ENCODE peak calls at places on chromosomes 5 and 9, in nine cellular contexts. One of them, this sample, is unnamed.

GRCh38 chr5:126015244-126016054 is 407.8 kb upstream of the GRAMD2B start:
- DNase-seq in kidney epithelial cell: peak; percentile 34
- DNase-seq in AG04450: no peak
- DNase-seq in K562: no peak
- DNase-seq in astrocyte: peak; percentile 93
- DNase-seq in fibroblast of lung: peak; percentile 42
- DNase-seq in CD8-positive, alpha-beta T cell: no peak
- DNase-seq in dorsolateral prefrontal cortex: no peak
- DNase-seq in neural progenitor cell: no peak
- DNase-seq in this sample: peak; percentile 54

GRCh38 chr9:81394816-81395215 is 294.5 kb downstream of the TLE1 start:
- DNase-seq in CD8-positive, alpha-beta T cell: no peak
- DNase-seq in neural progenitor cell: no peak
- DNase-seq in dorsolateral prefrontal cortex: no peak
- DNase-seq in AG04450: no peak
- DNase-seq in kidney epithelial cell: no peak
- DNase-seq in K562: no peak
- DNase-seq in astrocyte: no peak
- DNase-seq in fibroblast of lung: peak; percentile 65
- DNase-seq in this sample: no peak

GRCh38 chr5:116530276-116530675 is 44.3 kb downstream of the SEMA6A start:
- DNase-seq in fibroblast of lung: no peak
- DNase-seq in neural progenitor cell: no peak
- DNase-seq in astrocyte: no peak
- DNase-seq in AG04450: no peak
- DNase-seq in CD8-positive, alpha-beta T cell: no peak
- DNase-seq in K562: no peak
- DNase-seq in kidney epithelial cell: no peak
- DNase-seq in dorsolateral prefrontal cortex: no peak
- DNase-seq in this sample: no peak

GRCh38 chr5:169089343-169089742 is 211.6 kb downstream of the SLIT3 start:
- DNase-seq in neural progenitor cell: no peak
- DNase-seq in astrocyte: no peak
- DNase-seq in K562: no peak
- DNase-seq in dorsolateral prefrontal cortex: no peak
- DNase-seq in kidney epithelial cell: no peak
- DNase-seq in fibroblast of lung: no peak
- DNase-seq in CD8-positive, alpha-beta T cell: no peak
- DNase-seq in AG04450: no peak
- DNase-seq in this sample: no peak

GRCh38 chr9:84851935-84852585 is 182.5 kb downstream of the NTRK2 start:
- DNase-seq in dorsolateral prefrontal cortex: peak; percentile 47
- DNase-seq in astrocyte: peak; percentile 96
- DNase-seq in fibroblast of lung: peak; percentile 68
- DNase-seq in neural progenitor cell: peak; percentile 87
- DNase-seq in kidney epithelial cell: peak; percentile 89
- DNase-seq in K562: no peak
- DNase-seq in CD8-positive, alpha-beta T cell: no peak
- DNase-seq in AG04450: no peak
- DNase-seq in this sample: peak; percentile 94

GRCh38 chr5:173973614-173973969 is 15.4 kb upstream of the C5orf47 start:
- DNase-seq in dorsolateral prefrontal cortex: peak; percentile 46
- DNase-seq in kidney epithelial cell: no peak
- DNase-seq in K562: peak; percentile 66
- DNase-seq in fibroblast of lung: no peak
- DNase-seq in astrocyte: no peak
- DNase-seq in AG04450: no peak
- DNase-seq in CD8-positive, alpha-beta T cell: no peak
- DNase-seq in neural progenitor cell: peak; percentile 34
- DNase-seq in this sample: peak; percentile 65

GRCh38 chr5:30574761-30575160 is 618.7 kb upstream of the CDH6 start:
- DNase-seq in astrocyte: peak; percentile 23
- DNase-seq in CD8-positive, alpha-beta T cell: no peak
- DNase-seq in neural progenitor cell: no peak
- DNase-seq in kidney epithelial cell: no peak
- DNase-seq in fibroblast of lung: peak; percentile 11
- DNase-seq in K562: no peak
- DNase-seq in AG04450: no peak
- DNase-seq in dorsolateral prefrontal cortex: no peak
- DNase-seq in this sample: no peak

GRCh38 chr5:168879929-168880328 is 300.8 kb upstream of the PANK3 start:
- DNase-seq in AG04450: no peak
- DNase-seq in neural progenitor cell: no peak
- DNase-seq in dorsolateral prefrontal cortex: no peak
- DNase-seq in kidney epithelial cell: no peak
- DNase-seq in fibroblast of lung: no peak
- DNase-seq in CD8-positive, alpha-beta T cell: no peak
- DNase-seq in astrocyte: no peak
- DNase-seq in K562: no peak
- DNase-seq in this sample: no peak

GRCh38 chr5:132008961-132009680 is 2.3 kb downstream of the ACSL6 start:
- DNase-seq in astrocyte: no peak
- DNase-seq in dorsolateral prefrontal cortex: peak; percentile 74
- DNase-seq in CD8-positive, alpha-beta T cell: no peak
- DNase-seq in K562: peak; percentile 48
- DNase-seq in AG04450: no peak
- DNase-seq in neural progenitor cell: no peak
- DNase-seq in fibroblast of lung: no peak
- DNase-seq in kidney epithelial cell: no peak
- DNase-seq in this sample: no peak

GRCh38 chr9:90841615-90842014 is 40.0 kb downstream of the SYK start:
- DNase-seq in kidney epithelial cell: no peak
- DNase-seq in fibroblast of lung: no peak
- DNase-seq in dorsolateral prefrontal cortex: no peak
- DNase-seq in CD8-positive, alpha-beta T cell: no peak
- DNase-seq in AG04450: no peak
- DNase-seq in K562: no peak
- DNase-seq in neural progenitor cell: no peak
- DNase-seq in astrocyte: no peak
- DNase-seq in this sample: no peak

GRCh38 chr5:89313044-89313443 is 430.1 kb upstream of the MEF2C start:
- DNase-seq in dorsolateral prefrontal cortex: no peak
- DNase-seq in fibroblast of lung: peak; percentile 37
- DNase-seq in CD8-positive, alpha-beta T cell: no peak
- DNase-seq in K562: no peak
- DNase-seq in neural progenitor cell: no peak
- DNase-seq in astrocyte: peak; percentile 93
- DNase-seq in kidney epithelial cell: peak; percentile 85
- DNase-seq in AG04450: no peak
- DNase-seq in this sample: peak; percentile 13

GRCh38 chr9:127723450-127723849 is 7.6 kb downstream of the TTC16 start:
- DNase-seq in astrocyte: peak; percentile 78
- DNase-seq in K562: no peak
- DNase-seq in AG04450: peak; percentile 21
- DNase-seq in kidney epithelial cell: no peak
- DNase-seq in dorsolateral prefrontal cortex: no peak
- DNase-seq in neural progenitor cell: no peak
- DNase-seq in fibroblast of lung: peak; percentile 67
- DNase-seq in CD8-positive, alpha-beta T cell: no peak
- DNase-seq in this sample: no peak

GRCh38 chr5:107204413-107204812 is 466.3 kb downstream of the EFNA5 start:
- DNase-seq in AG04450: no peak
- DNase-seq in K562: no peak
- DNase-seq in neural progenitor cell: no peak
- DNase-seq in CD8-positive, alpha-beta T cell: no peak
- DNase-seq in dorsolateral prefrontal cortex: no peak
- DNase-seq in fibroblast of lung: no peak
- DNase-seq in kidney epithelial cell: no peak
- DNase-seq in astrocyte: no peak
- DNase-seq in this sample: no peak

GRCh38 chr9:34454571-34455065 is 3.8 kb downstream of the FAM219A start:
- DNase-seq in K562: no peak
- DNase-seq in CD8-positive, alpha-beta T cell: no peak
- DNase-seq in astrocyte: peak; percentile 18
- DNase-seq in neural progenitor cell: no peak
- DNase-seq in fibroblast of lung: peak; percentile 71
- DNase-seq in dorsolateral prefrontal cortex: no peak
- DNase-seq in AG04450: no peak
- DNase-seq in kidney epithelial cell: no peak
- DNase-seq in this sample: no peak

GRCh38 chr9:98502976-98503325 is 205.8 kb downstream of the GABBR2 start:
- DNase-seq in astrocyte: peak; percentile 32
- DNase-seq in neural progenitor cell: no peak
- DNase-seq in fibroblast of lung: peak; percentile 48
- DNase-seq in K562: no peak
- DNase-seq in dorsolateral prefrontal cortex: no peak
- DNase-seq in CD8-positive, alpha-beta T cell: no peak
- DNase-seq in kidney epithelial cell: no peak
- DNase-seq in AG04450: no peak
- DNase-seq in this sample: peak; percentile 66

GRCh38 chr9:114316605-114317230 is 6.2 kb upstream of the ORM1 start:
- DNase-seq in AG04450: no peak
- DNase-seq in astrocyte: peak; percentile 7
- DNase-seq in fibroblast of lung: no peak
- DNase-seq in K562: no peak
- DNase-seq in dorsolateral prefrontal cortex: no peak
- DNase-seq in CD8-positive, alpha-beta T cell: no peak
- DNase-seq in kidney epithelial cell: no peak
- DNase-seq in neural progenitor cell: peak; percentile 68
- DNase-seq in this sample: no peak

GRCh38 chr5:83785176-83785668 is 64.6 kb upstream of the HAPLN1 start:
- DNase-seq in fibroblast of lung: no peak
- DNase-seq in CD8-positive, alpha-beta T cell: no peak
- DNase-seq in astrocyte: no peak
- DNase-seq in kidney epithelial cell: no peak
- DNase-seq in dorsolateral prefrontal cortex: no peak
- DNase-seq in AG04450: no peak
- DNase-seq in K562: no peak
- DNase-seq in neural progenitor cell: peak; percentile 50
- DNase-seq in this sample: no peak
- H3K4me3 ChIP-seq in fibroblast of lung: no peak overlapping the region
- H3K4me3 ChIP-seq in CD8-positive, alpha-beta T cell: no peak overlapping the region
- H3K4me3 ChIP-seq in astrocyte: no peak overlapping the region
- H3K4me3 ChIP-seq in kidney epithelial cell: no peak overlapping the region
- H3K4me3 ChIP-seq in dorsolateral prefrontal cortex: no peak overlapping the region
- H3K4me3 ChIP-seq in AG04450: no peak overlapping the region
- H3K4me3 ChIP-seq in K562: no peak overlapping the region
- H3K4me3 ChIP-seq in neural progenitor cell: no peak overlapping the region
- H3K4me3 ChIP-seq in this sample: no peak overlapping the region

DNA sequence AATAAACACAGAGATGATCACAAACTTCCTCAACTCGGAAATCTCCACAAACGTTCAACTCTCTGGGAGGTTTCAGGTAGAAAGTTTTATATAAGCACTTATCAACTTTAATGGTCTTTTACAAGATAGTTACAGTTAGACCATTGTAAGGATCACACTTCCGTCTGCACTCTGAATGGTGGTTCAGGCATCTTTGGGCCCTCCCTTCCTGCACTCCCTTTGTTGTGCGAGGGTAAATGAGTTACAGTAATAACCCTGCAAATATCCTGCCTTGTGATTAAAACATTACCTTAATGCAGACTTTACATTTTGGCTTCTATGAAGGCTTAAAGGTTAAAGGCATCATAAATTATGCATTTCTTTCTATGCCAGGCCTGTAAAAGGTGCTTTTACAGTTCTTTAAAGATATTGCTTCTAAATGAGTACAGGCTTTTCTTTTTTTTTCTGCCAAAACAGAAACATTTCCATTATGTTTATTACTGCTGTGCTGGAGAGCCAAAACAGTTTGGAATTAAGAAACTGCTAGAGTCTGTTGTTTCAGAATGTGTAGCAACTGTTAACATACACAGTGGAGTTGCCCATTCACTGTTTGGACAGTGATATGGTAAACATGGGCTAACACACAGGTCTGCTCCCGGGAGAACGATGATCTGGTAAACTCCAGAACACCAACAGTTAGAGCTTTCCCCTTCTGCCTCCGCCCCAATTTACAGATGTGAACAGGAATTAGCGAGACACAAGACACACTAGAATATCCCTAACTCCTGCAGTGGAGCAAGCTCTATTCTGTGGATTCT is 1.1 kb downstream of the PRUNE2 start:
- DNase-seq in K562: no peak
- DNase-seq in fibroblast of lung: no peak
- DNase-seq in AG04450: no peak
- DNase-seq in kidney epithelial cell: no peak
- DNase-seq in neural progenitor cell: no peak
- DNase-seq in astrocyte: no peak
- DNase-seq in CD8-positive, alpha-beta T cell: no peak
- DNase-seq in dorsolateral prefrontal cortex: no peak
- DNase-seq in this sample: no peak
- H3K27me3 ChIP-seq in K562: no peaks in the 10 kb centered on the region
- H3K27me3 ChIP-seq in fibroblast of lung: peaks cover 15% of the 10 kb centered on the region
- H3K27me3 ChIP-seq in AG04450: peaks cover 26% of the 10 kb centered on the region
- H3K27me3 ChIP-seq in kidney epithelial cell: peaks cover 24% of the 10 kb centered on the region
- H3K27me3 ChIP-seq in neural progenitor cell: peaks cover 64% of the 10 kb centered on the region
- H3K27me3 ChIP-seq in astrocyte: peaks cover 32% of the 10 kb centered on the region
- H3K27me3 ChIP-seq in CD8-positive, alpha-beta T cell: peaks cover 5% of the 10 kb centered on the region
- H3K27me3 ChIP-seq in dorsolateral prefrontal cortex: no peaks in the 10 kb centered on the region
- H3K27me3 ChIP-seq in this sample: peaks cover 92% of the 10 kb centered on the region

DNA sequence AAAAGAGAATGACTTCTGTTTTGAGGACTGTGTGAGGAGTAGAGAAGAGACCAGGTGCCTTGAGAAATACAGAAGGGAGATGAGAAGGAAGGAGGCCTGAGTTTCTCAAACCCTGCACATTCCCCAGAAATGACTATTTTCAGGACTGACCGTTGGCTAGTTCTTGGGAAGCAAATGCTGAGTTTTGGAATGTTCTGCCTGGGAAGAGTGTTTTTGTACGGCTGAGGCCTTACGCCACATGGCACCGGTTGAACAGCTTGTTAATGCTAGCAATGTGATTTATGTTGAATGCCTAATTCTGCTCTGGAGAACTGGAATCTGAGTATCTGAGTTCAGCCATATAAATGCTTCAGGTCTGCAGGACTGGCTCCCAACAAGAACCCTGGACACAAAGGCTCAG is 152.7 kb upstream of the ADAMTS16 start:
- DNase-seq in neural progenitor cell: no peak
- DNase-seq in fibroblast of lung: no peak
- DNase-seq in dorsolateral prefrontal cortex: no peak
- DNase-seq in AG04450: no peak
- DNase-seq in K562: no peak
- DNase-seq in CD8-positive, alpha-beta T cell: no peak
- DNase-seq in kidney epithelial cell: no peak
- DNase-seq in astrocyte: peak; percentile 44
- DNase-seq in this sample: no peak
- TF ChIP-seq CTCF in neural progenitor cell: no peak
- TF ChIP-seq CTCF in fibroblast of lung: no peak
- TF ChIP-seq CTCF in dorsolateral prefrontal cortex: no peak
- TF ChIP-seq CTCF in AG04450: no peak
- TF ChIP-seq CTCF in K562: no peak
- TF ChIP-seq CTCF in CD8-positive, alpha-beta T cell: no peak
- TF ChIP-seq CTCF in kidney epithelial cell: no peak
- TF ChIP-seq CTCF in astrocyte: no peak
- TF ChIP-seq CTCF in this sample: no peak

DNA sequence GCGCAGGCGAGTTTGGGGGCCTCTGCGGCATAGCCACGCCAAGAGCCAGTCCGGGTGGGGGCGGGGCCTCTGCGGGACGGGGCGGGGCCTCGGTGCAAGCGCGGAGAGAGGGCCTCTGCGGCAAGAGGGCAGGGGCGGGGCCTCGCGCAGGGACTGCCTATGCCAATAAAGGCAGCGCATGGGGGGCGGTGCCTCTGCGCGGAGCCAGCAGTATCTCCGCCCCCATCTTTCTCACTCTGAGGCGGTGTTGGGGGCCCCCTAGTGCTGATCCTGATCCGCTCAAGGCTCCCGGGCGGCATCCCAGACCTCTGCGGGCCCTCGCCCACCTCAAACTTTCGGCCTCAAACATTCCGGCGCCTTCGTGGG is 9.2 kb upstream of the GPRIN1 start:
- DNase-seq in CD8-positive, alpha-beta T cell: peak; percentile 84
- DNase-seq in astrocyte: peak; percentile 68
- DNase-seq in K562: peak; percentile 98
- DNase-seq in kidney epithelial cell: peak; percentile 57
- DNase-seq in neural progenitor cell: peak; percentile 98
- DNase-seq in fibroblast of lung: peak; percentile 91
- DNase-seq in dorsolateral prefrontal cortex: peak; percentile 93
- DNase-seq in AG04450: peak; percentile 70
- DNase-seq in this sample: peak; percentile 90
- H3K4me3 ChIP-seq in CD8-positive, alpha-beta T cell: peak overlapping the region; percentile 19
- H3K4me3 ChIP-seq in astrocyte: peak overlapping the region; percentile 24
- H3K4me3 ChIP-seq in K562: peak overlapping the region; percentile 19
- H3K4me3 ChIP-seq in kidney epithelial cell: no peak overlapping the region
- H3K4me3 ChIP-seq in neural progenitor cell: peak overlapping the region; percentile 20
- H3K4me3 ChIP-seq in fibroblast of lung: no peak overlapping the region
- H3K4me3 ChIP-seq in dorsolateral prefrontal cortex: peak overlapping the region; percentile 6
- H3K4me3 ChIP-seq in AG04450: peak overlapping the region; percentile 41
- H3K4me3 ChIP-seq in this sample: no peak overlapping the region

This sample was measured in cardiac muscle cell.